ENCODE peak calls at places on chromosomes 6 and 20, in eight cellular contexts. N is activated naive CD8-positive, alpha-beta T cell treated with anti-CD3 and anti-CD28 coated beads, Interleukin-2, amount 50 U/mL, for 24 hours; D is NCI-H510A treated with DMSO at 0.1 percent for 48 hours; C is HCEC 1CT; X is activated CD8-positive, alpha-beta memory T cell treated with anti-CD3 and anti-CD28 coated beads, Interleukin-2, amount 50 U/mL, for 48 hours; Y is RCC 7860; J is non-pigmented ciliary epithelial cell; Q is T-helper 9 cell. F is an unnamed sample.

GRCh38 chr20:62860391-62860923 is 1.2 kb downstream of the TCFL5 start:
- DNase-seq in X (no peak), J (no peak), C (no peak), Y (no peak), Q (no peak), N (no peak), D (peak), F (no peak)

GRCh38 chr20:46316984-46317684 is 8.8 kb upstream of the CDH22 start:
- DNase-seq in Q (no peak), Y (no peak), X (no peak), D (no peak), J (no peak), C (no peak), N (no peak), F (no peak)

GRCh38 chr20:47559141-47559540 is 57.5 kb downstream of the NCOA3 start:
- DNase-seq in D (no peak), X (no peak), J (no peak), C (peak), Q (no peak), N (no peak), Y (no peak), F (no peak)

GRCh38 chr20:34538671-34539123 is 19.8 kb upstream of the MAP1LC3A start:
- DNase-seq in Q (peak), C (peak), D (peak), J (no peak), X (peak), N (peak), Y (no peak), F (peak)

GRCh38 chr20:13865825-13866351 is 81.1 kb downstream of the NDUFAF5 start:
- DNase-seq in Q (no peak), C (peak), D (no peak), Y (no peak), X (no peak), N (no peak), J (no peak), F (no peak)

GRCh38 chr6:109349419-109349987 is 32.8 kb downstream of the CD164 start:
- DNase-seq in Y (no peak), J (peak), N (no peak), C (peak), D (peak), X (no peak), Q (no peak), F (no peak)

GRCh38 chr6:31659649-31660223 is 842 bp downstream of the C6orf47 start:
- DNase-seq in X (no peak), N (no peak), C (no peak), Q (no peak), Y (no peak), J (no peak), D (peak), F (peak)

GRCh38 chr6:16727996-16728395 is 33.3 kb downstream of the ATXN1 start:
- DNase-seq in Y (peak), D (no peak), J (no peak), X (no peak), C (no peak), N (no peak), Q (no peak), F (no peak)

GRCh38 chr20:4670439-4670838 is 51.3 kb upstream of the PRND start:
- DNase-seq in D (no peak), X (no peak), C (no peak), Y (no peak), J (no peak), Q (no peak), N (no peak), F (no peak)

GRCh38 chr6:119879731-119880130 is 530.2 kb upstream of the MAN1A1 start:
- DNase-seq in N (no peak), X (no peak), Y (no peak), D (no peak), Q (no peak), C (no peak), J (no peak), F (no peak)

GRCh38 chr6:71852951-71853350 is 33.4 kb upstream of the RIMS1 start:
- DNase-seq in C (no peak), J (no peak), Q (no peak), Y (no peak), X (no peak), D (no peak), N (no peak), F (no peak)

GRCh38 chr6:16168121-16168520 is 39.2 kb downstream of the MYLIP start:
- DNase-seq in D (no peak), Q (no peak), X (no peak), N (peak), J (no peak), Y (no peak), C (no peak), F (no peak)

GRCh38 chr20:63655249-63655648 is 2.0 kb upstream of the STMN3 start:
- DNase-seq in Y (no peak), Q (no peak), J (no peak), N (no peak), X (no peak), C (no peak), D (no peak), F (no peak)

GRCh38 chr20:46169245-46170171 is 51.4 kb downstream of the CD40 start:
- DNase-seq in D (no peak), Y (no peak), J (no peak), X (no peak), C (no peak), N (no peak), Q (no peak), F (no peak)

GRCh38 chr6:34657037-34657306 is 39.6 kb downstream of the ILRUN start:
- DNase-seq in N (no peak), J (no peak), C (no peak), D (no peak), Q (no peak), Y (no peak), X (no peak), F (peak)

GRCh38 chr20:60250251-60250650 is 292.0 kb downstream of the CDH26 start:
- DNase-seq in J (no peak), D (no peak), C (no peak), X (no peak), N (no peak), Y (peak), Q (no peak), F (no peak)

GRCh38 chr20:52230406-52230805 is 38.8 kb upstream of the ZFP64 start:
- DNase-seq in N (no peak), X (no peak), C (no peak), Q (no peak), D (no peak), Y (no peak), J (no peak), F (no peak)

GRCh38 chr20:41078329-41078728 is 49.7 kb downstream of the TOP1 start:
- DNase-seq in D (no peak), N (no peak), C (peak), J (peak), Y (peak), X (no peak), Q (no peak), F (peak)

GRCh38 chr20:36158160-36158741 is 3.7 kb downstream of the EPB41L1 start:
- DNase-seq in Q (no peak), D (no peak), J (no peak), C (no peak), N (no peak), X (no peak), Y (no peak), F (no peak)

GRCh38 chr20:57422254-57422653 is 31.1 kb downstream of the RBM38 start:
- DNase-seq in N (no peak), J (no peak), Q (no peak), X (no peak), D (no peak), C (no peak), Y (no peak), F (no peak)

GRCh38 chr6:137661601-137662000 is 167.4 kb upstream of the OLIG3 start:
- DNase-seq in J (no peak), X (peak), C (peak), Q (peak), Y (no peak), N (peak), D (no peak), F (peak)

GRCh38 chr20:25453035-25453810 is 45.8 kb downstream of the GINS1 start:
- DNase-seq in J (peak), X (no peak), Y (peak), C (no peak), Q (no peak), N (no peak), D (no peak), F (peak)

GRCh38 chr6:135419162-135419561 is 78.4 kb downstream of the AHI1 start:
- DNase-seq in X (no peak), Y (no peak), N (no peak), Q (no peak), J (peak), C (peak), D (no peak), F (no peak)

GRCh38 chr20:41183391-41183790 is 46.0 kb downstream of the PLCG1 start:
- DNase-seq in X (peak), C (no peak), Y (no peak), D (no peak), Q (no peak), N (no peak), J (no peak), F (no peak)